ENCODE peak calls at places on chromosomes 1 and 21, in nine cellular contexts. V, D, K, C, O, N, Y, I and A are unnamed samples.

GRCh38 chr21:40846057-40846456 is 901 bp downstream of the DSCAM start:
- DNase-seq in V (no peak), D (no peak), K (no peak), C (no peak), O (no peak), N (no peak), Y (no peak), I (no peak), A (no peak)

GRCh38 chr1:47188901-47189785 is 693 bp downstream of the PDZK1IP1 start:
- DNase-seq in V (no peak), D (no peak), K (no peak), C (peak; percentile 6), O (no peak), N (no peak), Y (no peak), I (no peak), A (no peak)

GRCh38 chr1:94093996-94094395 is 27.0 kb downstream of the ABCA4 start:
- DNase-seq in V (no peak), D (no peak), K (no peak), C (no peak), O (peak; percentile 43), N (no peak), Y (no peak), I (no peak), A (no peak)

GRCh38 chr1:42165511-42166210 is 1.1 kb upstream of the GUCA2A start:
- DNase-seq in V (peak; percentile 64), D (no peak), K (no peak), C (no peak), O (no peak), N (peak; percentile 77), Y (no peak), I (no peak), A (no peak)

GRCh38 chr21:45162115-45162514 is 87.7 kb downstream of the ADARB1 start:
- DNase-seq in V (no peak), D (no peak), K (no peak), C (no peak), O (no peak), N (no peak), Y (no peak), I (no peak), A (no peak)

GRCh38 chr1:170929835-170930554 is 5.3 kb upstream of the MROH9 start:
- DNase-seq in V (peak; percentile 6), D (peak; percentile 45), K (no peak), C (peak; percentile 35), O (peak; percentile 81), N (peak; percentile 16), Y (peak; percentile 68), I (peak; percentile 13), A (peak; percentile 6)

GRCh38 chr1:35577071-35577998 is 4.2 kb downstream of the TFAP2E start:
- DNase-seq in V (no peak), D (no peak), K (no peak), C (no peak), O (peak; percentile 18), N (no peak), Y (no peak), I (peak; percentile 77), A (no peak)

GRCh38 chr21:37176716-37177115 is 90.4 kb downstream of the VPS26C start:
- DNase-seq in V (no peak), D (no peak), K (no peak), C (no peak), O (peak; percentile 22), N (no peak), Y (no peak), I (no peak), A (no peak)

GRCh38 chr1:899636-900317 is 23.9 kb upstream of the SAMD11 start:
- DNase-seq in V (no peak), D (no peak), K (no peak), C (no peak), O (no peak), N (no peak), Y (no peak), I (no peak), A (no peak)

GRCh38 chr1:230171337-230172015 is 104.4 kb downstream of the GALNT2 start:
- DNase-seq in V (no peak), D (no peak), K (no peak), C (peak; percentile 0), O (peak; percentile 63), N (no peak), Y (no peak), I (no peak), A (no peak)

GRCh38 chr1:203630697-203631096 is 4.1 kb downstream of the ATP2B4 start:
- DNase-seq in V (peak; percentile 62), D (no peak), K (no peak), C (no peak), O (no peak), N (peak; percentile 56), Y (no peak), I (no peak), A (no peak)
- H3K4me3 ChIP-seq in V (peak overlapping the region; percentile 72), D (no peak overlapping the region), K (no peak overlapping the region), C (peak overlapping the region; percentile 61), O (no peak overlapping the region), N (peak overlapping the region; percentile 76), Y (no peak overlapping the region), I (no peak overlapping the region), A (no peak overlapping the region)

GRCh38 chr1:16921391-16922185 is at the start of gene CROCC:
- DNase-seq in V (no peak), D (no peak), K (no peak), C (no peak), O (peak; percentile 41), N (peak; percentile 42), Y (no peak), I (peak; percentile 31), A (peak; percentile 97)
- H3K4me3 ChIP-seq in V (no peak within 1 kb of the TSS), D (no peak within 1 kb of the TSS), K (no peak within 1 kb of the TSS), C (no peak within 1 kb of the TSS), O (no peak within 1 kb of the TSS), N (no peak within 1 kb of the TSS), Y (no peak within 1 kb of the TSS), I (peak within 1 kb of the TSS; percentile 30), A (peak within 1 kb of the TSS; percentile 49)

GRCh38 chr1:185775505-185775904 is 41.3 kb downstream of the HMCN1 start:
- DNase-seq in V (no peak), D (no peak), K (no peak), C (no peak), O (peak; percentile 10), N (no peak), Y (no peak), I (no peak), A (no peak)
- H3K4me3 ChIP-seq in V (no peak overlapping the region), D (no peak overlapping the region), K (no peak overlapping the region), C (no peak overlapping the region), O (no peak overlapping the region), N (no peak overlapping the region), Y (no peak overlapping the region), I (no peak overlapping the region), A (no peak overlapping the region)

GRCh38 chr1:227759345-227760300 is 24.4 kb downstream of the SNAP47 start:
- DNase-seq in V (peak; percentile 71), D (peak; percentile 92), K (no peak), C (peak; percentile 89), O (peak; percentile 97), N (peak; percentile 61), Y (peak; percentile 94), I (no peak), A (no peak)
- H3K4me3 ChIP-seq in V (no peak overlapping the region), D (no peak overlapping the region), K (no peak overlapping the region), C (no peak overlapping the region), O (no peak overlapping the region), N (no peak overlapping the region), Y (no peak overlapping the region), I (no peak overlapping the region), A (no peak overlapping the region)

GRCh38 chr1:197911857-197912696 is 5.1 kb upstream of the LHX9 start:
- DNase-seq in V (no peak), D (no peak), K (no peak), C (no peak), O (no peak), N (no peak), Y (no peak), I (no peak), A (no peak)

GRCh38 chr1:197910120-197911110 is 6.8 kb upstream of the LHX9 start:
- DNase-seq in V (no peak), D (no peak), K (no peak), C (no peak), O (no peak), N (no peak), Y (no peak), I (no peak), A (no peak)

GRCh38 chr1:197909346-197909745 is 6.9 kb downstream of the C1orf53 start:
- DNase-seq in V (no peak), D (no peak), K (no peak), C (no peak), O (no peak), N (no peak), Y (no peak), I (no peak), A (no peak)

GRCh38 chr1:197912739-197913494 is 4.3 kb upstream of the LHX9 start:
- DNase-seq in V (no peak), D (no peak), K (no peak), C (no peak), O (no peak), N (no peak), Y (no peak), I (no peak), A (no peak)

GRCh38 chr1:197911172-197911856 is 5.9 kb upstream of the LHX9 start:
- DNase-seq in V (no peak), D (no peak), K (no peak), C (no peak), O (no peak), N (no peak), Y (no peak), I (no peak), A (peak; percentile 70)
- H3K4me3 ChIP-seq in V (no peak overlapping the region), D (peak overlapping the region; percentile 34), K (no peak overlapping the region), C (no peak overlapping the region), O (no peak overlapping the region), N (no peak overlapping the region), Y (peak overlapping the region; percentile 24), I (no peak overlapping the region), A (peak overlapping the region; percentile 36)

GRCh38 chr1:163069655-163070277 is 605 bp downstream of the RGS4 start:
- DNase-seq in V (no peak), D (no peak), K (no peak), C (no peak), O (no peak), N (no peak), Y (no peak), I (no peak), A (no peak)

GRCh38 chr1:163066168-163066567 is 3.0 kb upstream of the RGS4 start:
- DNase-seq in V (no peak), D (no peak), K (no peak), C (no peak), O (no peak), N (no peak), Y (no peak), I (no peak), A (no peak)

GRCh38 chr1:163066686-163067085 is 2.5 kb upstream of the RGS4 start:
- DNase-seq in V (no peak), D (no peak), K (no peak), C (no peak), O (no peak), N (no peak), Y (no peak), I (no peak), A (no peak)

GRCh38 chr1:163069142-163069541 is at the start of gene RGS4:
- DNase-seq in V (peak; percentile 66), D (peak; percentile 92), K (no peak), C (peak; percentile 49), O (peak; percentile 97), N (peak; percentile 67), Y (peak; percentile 75), I (no peak), A (peak; percentile 56)

GRCh38 chr1:163068716-163069115 is 445 bp upstream of the RGS4 start:
- DNase-seq in V (peak; percentile 9), D (no peak), K (no peak), C (no peak), O (peak; percentile 46), N (peak; percentile 10), Y (no peak), I (no peak), A (no peak)
- H3K4me3 ChIP-seq in V (peak overlapping the region; percentile 51), D (peak overlapping the region; percentile 46), K (no peak overlapping the region), C (peak overlapping the region; percentile 19), O (peak overlapping the region; percentile 68), N (peak overlapping the region; percentile 48), Y (peak overlapping the region; percentile 13), I (no peak overlapping the region), A (no peak overlapping the region)